ENCODE peak calls at places on chromosome 18, in five cellular contexts. B is GM23338, D is K562, R is endothelial cell of umbilical vein, L is keratinocyte. O is an unnamed sample.

GRCh38 chr18:24657461-24657860 is 197.0 kb downstream of the HRH4 start:
- DNase-seq in B (no peak), R (peak; percentile 4), L (no peak), D (no peak), O (no peak)

GRCh38 chr18:64380117-64380516 is 231.2 kb upstream of the LINC00305 start:
- DNase-seq in B (no peak), D (no peak), L (no peak), R (no peak), O (no peak)

GRCh38 chr18:32346667-32347066 is 124.0 kb downstream of the GAREM1 start:
- DNase-seq in B (peak; percentile 52), D (no peak), L (no peak), R (no peak), O (no peak)

GRCh38 chr18:36931116-36931515 is 102.2 kb downstream of the KIAA1328 start:
- DNase-seq in L (no peak), D (no peak), B (no peak), R (no peak), O (no peak)

GRCh38 chr18:74623047-74623816 is 25.6 kb downstream of the ZNF407 start:
- DNase-seq in D (peak; percentile 12), R (peak; percentile 21), B (peak; percentile 79), L (no peak), O (no peak)

GRCh38 chr18:7824970-7825369 is 257.9 kb downstream of the PTPRM start:
- DNase-seq in B (no peak), R (peak; percentile 68), D (no peak), L (no peak), O (no peak)

GRCh38 chr18:59459352-59460059 is 100.4 kb upstream of the LMAN1 start:
- DNase-seq in B (peak; percentile 56), R (peak; percentile 28), D (peak; percentile 11), L (peak; percentile 7), O (peak; percentile 19)

GRCh38 chr18:61595615-61596014 is 262.4 kb downstream of the CDH20 start:
- DNase-seq in L (no peak), R (peak; percentile 55), D (no peak), B (no peak), O (no peak)

GRCh38 chr18:48419268-48420022 is 10.3 kb upstream of the ZBTB7C start:
- DNase-seq in R (no peak), B (peak; percentile 71), L (no peak), D (peak; percentile 6), O (peak; percentile 72)

GRCh38 chr18:58362027-58362575 is 266.8 kb downstream of the ALPK2 start:
- DNase-seq in L (no peak), D (no peak), B (no peak), R (peak; percentile 77), O (peak; percentile 93)

GRCh38 chr18:32701288-32701687 is 71.5 kb downstream of the KLHL14 start:
- DNase-seq in B (no peak), D (no peak), L (no peak), R (no peak), O (no peak)

DNA sequence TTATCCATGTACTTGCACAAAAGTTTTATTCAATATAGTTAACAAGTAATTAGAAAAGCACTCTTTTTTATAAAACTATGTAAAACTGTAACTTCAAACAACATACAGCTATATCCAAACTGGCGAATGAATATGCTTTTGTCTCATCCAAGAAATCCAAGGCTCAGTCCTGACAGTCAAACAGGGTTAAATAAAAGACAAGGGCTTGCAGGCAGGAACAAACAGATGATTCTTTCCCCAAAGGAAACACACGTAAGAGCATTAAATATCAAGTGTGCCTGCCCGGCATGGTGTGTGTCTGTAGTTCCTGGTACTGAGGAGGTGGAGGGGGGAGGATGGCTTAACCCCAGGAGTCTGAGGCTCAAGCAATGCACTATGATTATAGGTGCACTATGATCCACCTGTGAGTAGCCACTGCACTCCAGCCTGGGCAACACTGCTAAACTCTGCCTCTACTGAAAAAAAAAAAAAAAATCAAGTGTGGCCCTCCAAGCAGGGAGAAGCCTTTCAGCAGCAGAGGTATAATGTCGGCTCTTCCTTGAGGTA is 171.3 kb downstream of the DLGAP1 start:
- DNase-seq in R (no peak), D (no peak), B (no peak), L (no peak), O (no peak)
- H3K27ac ChIP-seq in R (no peak overlapping the region), D (no peak overlapping the region), B (no peak overlapping the region), L (no peak overlapping the region), O (no peak overlapping the region)

GRCh38 chr18:12604445-12605007 is 53.4 kb downstream of the SPIRE1 start:
- DNase-seq in R (no peak), B (no peak), D (no peak), L (no peak), O (no peak)
- TF ChIP-seq CTCF in R (no peak), B (peak; percentile 32), D (peak; percentile 22), L (no peak), O (peak; percentile 13)

DNA sequence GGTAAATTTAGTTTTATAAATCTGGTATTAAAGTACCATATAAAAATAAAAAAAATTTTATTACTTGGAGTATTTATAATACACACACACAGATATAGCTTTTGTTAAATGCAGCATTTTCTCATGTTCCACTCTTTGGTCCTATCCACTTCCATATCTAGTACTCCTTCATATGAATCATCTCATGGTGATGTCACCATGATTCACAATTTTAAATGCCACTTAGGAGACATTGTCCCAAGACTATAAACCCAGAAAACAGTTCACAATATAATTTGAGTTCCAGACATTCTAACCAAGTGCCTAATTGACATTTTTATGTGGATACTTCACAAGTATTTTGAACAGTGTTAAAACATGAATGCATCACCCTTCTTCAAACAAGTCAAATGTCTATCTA is 1398.3 kb downstream of the DSC3 start:
- DNase-seq in D (no peak), L (no peak), B (no peak), R (no peak), O (peak; percentile 53)
- H2AFZ ChIP-seq in D (no peak overlapping the region), L (no peak overlapping the region), B (no peak overlapping the region), R (no peak overlapping the region), O (no peak overlapping the region)

GRCh38 chr18:62900132-62900883 is 185.0 kb downstream of the PHLPP1 start:
- DNase-seq in D (no peak), L (no peak), B (no peak), R (no peak), O (no peak)

GRCh38 chr18:62899534-62899933 is 184.2 kb downstream of the PHLPP1 start:
- DNase-seq in L (no peak), D (no peak), B (no peak), R (no peak), O (no peak)

GRCh38 chr18:62904396-62905285 is 189.3 kb downstream of the PHLPP1 start:
- DNase-seq in L (no peak), B (no peak), D (no peak), R (peak; percentile 34), O (no peak)
- H3K27ac ChIP-seq in L (no peak overlapping the region), B (peak overlapping the region; percentile 64), D (no peak overlapping the region), R (no peak overlapping the region), O (no peak overlapping the region)

DNA sequence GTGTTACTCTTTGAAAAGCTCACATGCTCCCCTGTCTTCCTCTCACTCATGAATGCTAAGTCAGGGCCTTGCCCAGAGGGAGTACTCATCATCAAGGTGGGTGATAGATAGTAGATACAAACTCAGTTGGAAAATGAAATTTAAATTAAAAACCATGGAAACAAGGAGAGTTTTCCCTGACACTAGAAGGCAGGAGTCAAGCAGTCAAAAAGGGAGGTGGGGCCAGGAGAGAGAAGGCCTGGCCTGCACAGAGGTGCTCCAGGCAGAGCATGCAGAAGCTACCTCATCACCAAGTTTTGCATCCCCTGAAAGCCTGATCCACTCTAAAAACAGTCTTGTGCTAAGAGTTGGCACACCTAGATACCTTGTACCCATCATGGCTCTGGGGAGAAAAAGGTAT is 143.7 kb downstream of the MYO5B start:
- DNase-seq in L (no peak), D (peak; percentile 6), R (no peak), B (peak; percentile 49), O (peak; percentile 32)
- TF ChIP-seq CTCF in L (peak; percentile 35), D (peak; percentile 42), R (no peak), B (peak; percentile 46), O (peak; percentile 60)

DNA sequence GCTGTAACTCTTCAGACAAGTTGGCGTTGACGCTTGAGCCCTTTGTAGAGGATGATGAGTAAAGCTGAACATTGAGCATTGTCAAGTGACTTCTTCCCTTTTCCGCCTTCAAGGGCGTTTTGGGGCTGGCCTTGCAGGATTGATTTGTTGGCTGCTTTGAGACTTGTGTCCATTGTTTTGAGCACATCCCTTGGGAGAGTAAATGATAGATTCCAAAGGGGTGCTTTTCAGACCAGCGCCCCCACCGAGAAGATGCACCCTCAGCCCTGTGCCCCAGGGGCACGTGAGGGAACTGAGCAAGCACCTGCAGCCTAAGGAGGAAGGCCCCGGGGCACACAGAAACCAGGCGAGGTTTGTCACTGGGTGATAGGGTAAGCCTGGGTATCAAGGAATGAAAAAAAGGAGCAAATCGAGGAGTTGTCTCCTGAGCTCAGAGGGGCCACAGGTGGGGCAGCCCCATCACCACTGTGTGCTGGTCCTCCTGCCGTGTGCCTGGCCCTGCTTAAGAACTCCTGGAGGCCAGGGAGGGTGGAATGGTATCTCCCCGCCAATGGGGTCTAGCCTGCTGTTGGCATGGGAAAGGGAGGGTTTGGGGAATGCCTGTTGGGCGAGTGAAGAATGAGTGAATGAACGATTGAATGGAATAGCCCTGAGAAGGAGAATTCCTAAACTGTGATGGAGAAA is 64.0 kb downstream of the RAB31 start:
- DNase-seq in L (no peak), B (no peak), R (no peak), D (no peak), O (no peak)
- H2AFZ ChIP-seq in L (no peak overlapping the region), B (no peak overlapping the region), R (no peak overlapping the region), D (peak overlapping the region; percentile 93), O (no peak overlapping the region)